ENCODE peak calls at places on chromosomes 13 and 19, in six cellular contexts. W is cardiac muscle cell; X is amygdala; K is activated naive CD8-positive, alpha-beta T cell treated with anti-CD3 and anti-CD28 coated beads, Interleukin-2, amount 50 U/mL, for 24 hours; Q is GOT3; H is myocyte. Y is an unnamed sample.

GRCh38 chr13:30730526-30730925 is 4.8 kb upstream of the ALOX5AP start:
- DNase-seq in W (no peak), X (peak; percentile 14), Q (no peak), K (no peak), H (peak; percentile 95), Y (peak; percentile 61)

GRCh38 chr19:55657004-55657747 is 2.3 kb downstream of the U2AF2 start:
- DNase-seq in H (no peak), W (peak; percentile 13), K (peak; percentile 37), X (no peak), Q (no peak), Y (no peak)

GRCh38 chr19:45681391-45682015 is 10.2 kb downstream of the SNRPD2 start:
- DNase-seq in W (peak; percentile 82), H (peak; percentile 79), Q (peak; percentile 61), K (peak; percentile 89), X (peak; percentile 88), Y (peak; percentile 92)

GRCh38 chr19:7995756-7996155 is 9.7 kb downstream of the ELAVL1 start:
- DNase-seq in X (no peak), H (no peak), W (no peak), Q (no peak), K (no peak), Y (no peak)

GRCh38 chr13:42367836-42368235 is 95.9 kb downstream of the AKAP11 start:
- DNase-seq in X (no peak), W (no peak), K (no peak), H (no peak), Q (no peak), Y (no peak)

GRCh38 chr13:98576963-98577822 is at the start of gene STK24:
- DNase-seq in H (peak; percentile 79), X (peak; percentile 62), K (peak; percentile 71), W (peak; percentile 84), Q (peak; percentile 26), Y (peak; percentile 85)

GRCh38 chr19:35856546-35857149 is at the start of gene KIRREL2:
- DNase-seq in H (no peak), X (no peak), K (peak; percentile 50), Q (no peak), W (no peak), Y (peak; percentile 86)

GRCh38 chr13:109859898-109860297 is 73.5 kb upstream of the IRS2 start:
- DNase-seq in X (no peak), K (no peak), W (no peak), Q (no peak), H (no peak), Y (no peak)

Y was measured in ecto neural progenitor cell.